ENCODE peak calls at places on chromosomes 16 and 17, in four cellular contexts. G, Z, V and N are unnamed samples. For H3K4me1 and H3K27me3, the result is how much of the 10 kb centered on the place peaks cover.

GRCh38 chr17:80244871-80245509 is 15.7 kb upstream of the RNF213 start:
- DNase-seq in G (no peak), Z (no peak), V (no peak), N (no peak)

GRCh38 chr17:4206945-4207344 is 56.8 kb downstream of the ANKFY1 start:
- DNase-seq in G (no peak), Z (no peak), V (no peak), N (no peak)

GRCh38 chr17:68204736-68205135 is 43.1 kb upstream of the AMZ2 start:
- DNase-seq in G (peak), Z (no peak), V (no peak), N (no peak)

GRCh38 chr17:2695243-2695960 is 16.2 kb downstream of the CLUH start:
- DNase-seq in G (no peak), Z (no peak), V (no peak), N (no peak)

GRCh38 chr17:72075995-72076677 is 44.7 kb upstream of the SOX9 start:
- DNase-seq in G (no peak), Z (no peak), V (peak), N (no peak)

GRCh38 chr16:89187337-89188063 is 12.8 kb downstream of the SLC22A31 start:
- DNase-seq in G (peak), Z (no peak), V (no peak), N (no peak)

GRCh38 chr17:80832266-80832676 is 159.4 kb upstream of the CHMP6 start:
- DNase-seq in G (peak), Z (no peak), V (no peak), N (no peak)

GRCh38 chr16:67847064-67847861 is at the start of gene CENPT:
- DNase-seq in G (peak), Z (no peak), V (peak), N (no peak)

GRCh38 chr17:49557204-49558024 is 18.3 kb upstream of the NXPH3 start:
- DNase-seq in G (no peak), Z (peak), V (peak), N (no peak)

GRCh38 chr17:81865733-81866439 is 5.3 kb downstream of the ARHGDIA start:
- DNase-seq in G (no peak), Z (no peak), V (peak), N (no peak)

GRCh38 chr17:68800731-68801130 is 154.5 kb downstream of the ABCA8 start:
- DNase-seq in G (no peak), Z (no peak), V (no peak), N (no peak)

GRCh38 chr17:2456475-2456874 is 55.2 kb downstream of the METTL16 start:
- DNase-seq in G (no peak), Z (no peak), V (no peak), N (no peak)

GRCh38 chr16:678858-679807 is 1.1 kb upstream of the STUB1 start:
- DNase-seq in G (peak), Z (no peak), V (peak), N (no peak)

GRCh38 chr17:9959377-9959981 is 54.4 kb upstream of the RCVRN start:
- DNase-seq in G (peak), Z (peak), V (peak), N (no peak)

GRCh38 chr16:13307255-13307654 is 405.9 kb downstream of the SHISA9 start:
- DNase-seq in G (no peak), Z (no peak), V (no peak), N (no peak)

GRCh38 chr16:23847938-23848337 is 12.2 kb downstream of the PRKCB start:
- DNase-seq in G (no peak), Z (no peak), V (no peak), N (no peak)

GRCh38 chr16:72073831-72074230 is 10.8 kb downstream of the HPR start:
- DNase-seq in G (no peak), Z (no peak), V (no peak), N (no peak)

GRCh38 chr17:55423535-55423934 is 1.9 kb upstream of the MMD start:
- DNase-seq in G (no peak), Z (no peak), V (no peak), N (no peak)

GRCh38 chr17:35752945-35753764 is at the start of gene GAS2L2:
- DNase-seq in G (no peak), Z (no peak), V (no peak), N (no peak)

GRCh38 chr16:84308120-84308519 is 13.4 kb downstream of the WFDC1 start:
- DNase-seq in G (peak), Z (peak), V (peak), N (no peak)

GRCh38 chr16:56234737-56235136 is 43.4 kb downstream of the GNAO1 start:
- DNase-seq in G (no peak), Z (no peak), V (no peak), N (no peak)

GRCh38 chr16:65097296-65097695 is 24.6 kb downstream of the CDH11 start:
- DNase-seq in G (no peak), Z (no peak), V (no peak), N (no peak)

GRCh38 chr17:79007504-79008381 is 1.8 kb downstream of the CANT1 start:
- DNase-seq in G (peak), Z (no peak), V (no peak), N (no peak)

GRCh38 chr17:30450125-30451027 is 26.8 kb upstream of the GOSR1 start:
- DNase-seq in G (no peak), Z (no peak), V (peak), N (no peak)

GRCh38 chr16:87667946-87668345 is 65.6 kb downstream of the JPH3 start:
- DNase-seq in G (no peak), Z (no peak), V (no peak), N (no peak)

GRCh38 chr17:80899402-80900268 is 92.0 kb upstream of the CHMP6 start:
- DNase-seq in G (peak), Z (peak), V (peak), N (no peak)

GRCh38 chr17:29212681-29213121 is 32.5 kb upstream of the MYO18A start:
- DNase-seq in G (no peak), Z (no peak), V (peak), N (no peak)

GRCh38 chr17:74213897-74214386 is 571 bp downstream of the TTYH2 start:
- DNase-seq in G (no peak), Z (no peak), V (no peak), N (no peak)

GRCh38 chr17:34241062-34241461 is 14.0 kb upstream of the CCL2 start:
- DNase-seq in G (no peak), Z (no peak), V (no peak), N (no peak)

GRCh38 chr17:80427366-80428282 is 12.7 kb downstream of the ENDOV start:
- DNase-seq in G (no peak), Z (no peak), V (no peak), N (no peak)

GRCh38 chr16:84911490-84912216 is 91.9 kb downstream of the CRISPLD2 start:
- DNase-seq in G (no peak), Z (no peak), V (no peak), N (no peak)

GRCh38 chr16:19130852-19131808 is 17.4 kb downstream of the ITPRIPL2 start:
- DNase-seq in G (no peak), Z (no peak), V (no peak), N (no peak)

GRCh38 chr16:88314991-88315542 is 67.7 kb upstream of the ZNF469 start:
- DNase-seq in G (no peak), Z (no peak), V (peak), N (no peak)

GRCh38 chr17:78684026-78684425 is 98.0 kb downstream of the CYTH1 start:
- DNase-seq in G (no peak), Z (no peak), V (no peak), N (no peak)

GRCh38 chr17:5019475-5019956 is 15.7 kb downstream of the SLC52A1 start:
- DNase-seq in G (peak), Z (no peak), V (no peak), N (no peak)

GRCh38 chr17:70288540-70289290 is 119.4 kb downstream of the KCNJ2 start:
- DNase-seq in G (no peak), Z (no peak), V (no peak), N (no peak)

GRCh38 chr17:75240394-75241142 is 20.8 kb downstream of the GGA3 start:
- DNase-seq in G (peak), Z (peak), V (peak), N (no peak)

GRCh38 chr16:89117975-89118289 is 24.3 kb downstream of the ACSF3 start:
- DNase-seq in G (no peak), Z (no peak), V (no peak), N (no peak)

GRCh38 chr16:80936410-80936809 is 70.3 kb downstream of the CMC2 start:
- DNase-seq in G (no peak), Z (no peak), V (no peak), N (no peak)

GRCh38 chr16:48169896-48170295 is 14.1 kb upstream of the ABCC12 start:
- DNase-seq in G (no peak), Z (no peak), V (no peak), N (no peak)
- TF ChIP-seq TCF7L2 in G (no peak), Z (no peak), V (no peak), N (no peak)

GRCh38 chr17:41972571-41973411 is 6.2 kb downstream of the CNP start:
- DNase-seq in G (no peak), Z (no peak), V (no peak), N (no peak)
- H3K4me1 ChIP-seq in G (under half), Z (under half), V (under half), N (under half)

DNA sequence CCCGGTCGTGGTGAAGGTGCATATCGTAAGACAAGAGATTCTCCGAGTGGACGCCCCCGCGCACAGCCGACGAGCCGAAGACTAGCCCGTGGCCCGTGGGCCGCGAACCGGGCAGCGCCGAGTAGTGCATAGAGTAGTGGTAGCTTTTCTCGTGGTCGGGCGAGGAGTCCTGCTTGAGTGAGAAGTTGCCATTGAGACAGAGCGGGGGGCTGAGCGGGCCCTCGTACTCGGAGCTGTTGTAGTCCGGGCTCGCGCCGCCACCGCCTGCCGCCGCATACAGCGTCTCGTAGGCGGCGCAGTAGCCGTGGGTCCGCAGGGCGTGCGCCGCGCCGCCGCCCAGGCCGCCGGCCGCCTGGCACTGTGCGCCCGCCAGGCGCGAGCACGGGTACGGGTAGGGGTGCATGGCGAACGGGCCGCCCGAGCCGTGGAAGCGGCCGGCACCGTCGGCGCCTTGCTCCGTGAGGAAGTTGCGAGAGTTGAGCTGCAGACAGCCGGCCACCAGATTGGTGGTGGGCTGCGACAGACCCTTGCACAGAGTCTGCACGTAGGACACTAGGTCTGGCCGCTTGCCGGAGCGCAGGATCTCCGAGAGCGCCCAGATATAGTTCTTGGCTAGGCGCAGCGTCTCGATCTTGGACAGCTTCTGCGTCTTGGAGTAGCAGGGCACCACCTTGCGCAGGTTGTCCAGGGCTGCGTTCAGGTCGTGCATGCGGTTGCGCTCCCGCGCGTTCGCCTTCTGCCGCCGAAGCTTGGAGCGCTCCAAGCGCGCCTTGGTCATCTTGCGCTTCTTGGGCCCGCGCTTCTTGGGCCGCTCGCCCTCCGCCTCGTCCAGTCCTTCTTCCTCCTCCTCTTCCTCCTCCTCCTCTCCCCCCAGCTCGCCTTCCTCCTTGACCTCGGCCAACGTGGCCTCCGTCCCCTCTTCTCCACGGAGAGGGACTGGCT is 2.0 kb downstream of the NEUROD2 start:
- DNase-seq in G (no peak), Z (no peak), V (no peak), N (no peak)
- H3K27me3 ChIP-seq in G (under half), Z (under half), V (under half), N (under half)

GRCh38 chr17:65556910-65557348 is 4.5 kb downstream of the AXIN2 start:
- DNase-seq in G (no peak), Z (no peak), V (no peak), N (no peak)

GRCh38 chr17:65557349-65558310 is 3.8 kb downstream of the AXIN2 start:
- DNase-seq in G (no peak), Z (peak), V (peak), N (no peak)

GRCh38 chr17:65558311-65558682 is 3.2 kb downstream of the AXIN2 start:
- DNase-seq in G (no peak), Z (no peak), V (no peak), N (no peak)

GRCh38 chr17:65554568-65555223 is 6.8 kb downstream of the AXIN2 start:
- DNase-seq in G (no peak), Z (no peak), V (no peak), N (no peak)

GRCh38 chr17:65556014-65556909 is 5.2 kb downstream of the AXIN2 start:
- DNase-seq in G (peak), Z (peak), V (peak), N (peak)
- TF ChIP-seq TCF7L2 in G (no peak), Z (no peak), V (no peak), N (no peak)

GRCh38 chr17:17836250-17836817 is 452 bp downstream of the SREBF1 start:
- DNase-seq in G (peak), Z (peak), V (peak), N (peak)
- H3K4me1 ChIP-seq in G (half or more), Z (half or more), V (half or more), N (half or more)

DNA sequence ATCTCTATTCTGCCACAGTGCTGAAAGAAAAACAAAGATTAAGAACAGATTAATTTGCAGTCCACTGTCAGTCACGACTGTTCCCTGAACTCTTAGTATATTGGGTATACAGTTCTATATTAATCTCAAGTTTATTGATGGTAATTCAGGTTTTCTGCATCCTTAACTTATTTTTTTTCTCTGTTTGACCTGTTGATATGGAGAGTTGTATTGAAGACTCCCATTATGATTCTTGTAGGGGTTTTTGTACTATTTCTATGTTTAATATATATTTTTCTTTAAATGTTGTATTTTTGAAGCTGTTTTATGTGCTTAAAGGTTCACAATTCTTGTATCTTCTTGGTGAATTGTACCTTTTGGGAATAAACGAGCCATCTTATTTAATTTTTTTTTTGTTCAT is 3.0 kb downstream of the SPECC1 start:
- DNase-seq in G (no peak), Z (no peak), V (no peak), N (no peak)
- H3K27me3 ChIP-seq in G (under half), Z (under half), V (under half), N (under half)

GRCh38 chr16:57711993-57712392 is 17.4 kb downstream of the DRC7 start:
- DNase-seq in G (no peak), Z (no peak), V (no peak), N (no peak)

GRCh38 chr16:57708168-57708567 is 13.6 kb downstream of the DRC7 start:
- DNase-seq in G (no peak), Z (no peak), V (no peak), N (no peak)

GRCh38 chr16:57709663-57710062 is 15.1 kb downstream of the DRC7 start:
- DNase-seq in G (no peak), Z (no peak), V (peak), N (no peak)

GRCh38 chr16:57713596-57713995 is 19.0 kb downstream of the DRC7 start:
- DNase-seq in G (no peak), Z (no peak), V (no peak), N (no peak)

GRCh38 chr16:57711331-57711730 is 16.7 kb downstream of the DRC7 start:
- DNase-seq in G (no peak), Z (no peak), V (no peak), N (no peak)
- TF ChIP-seq TCF7L2 in G (no peak), Z (no peak), V (no peak), N (no peak)

GRCh38 chr17:76530489-76530814 is 7.1 kb downstream of the CYGB start:
- DNase-seq in G (no peak), Z (no peak), V (no peak), N (no peak)

GRCh38 chr17:76532072-76532651 is 5.3 kb downstream of the CYGB start:
- DNase-seq in G (no peak), Z (no peak), V (peak), N (no peak)

GRCh38 chr17:76531501-76532038 is 5.9 kb downstream of the CYGB start:
- DNase-seq in G (no peak), Z (no peak), V (no peak), N (no peak)

GRCh38 chr17:76529643-76530488 is 7.6 kb downstream of the CYGB start:
- DNase-seq in G (peak), Z (no peak), V (peak), N (no peak)

DNA sequence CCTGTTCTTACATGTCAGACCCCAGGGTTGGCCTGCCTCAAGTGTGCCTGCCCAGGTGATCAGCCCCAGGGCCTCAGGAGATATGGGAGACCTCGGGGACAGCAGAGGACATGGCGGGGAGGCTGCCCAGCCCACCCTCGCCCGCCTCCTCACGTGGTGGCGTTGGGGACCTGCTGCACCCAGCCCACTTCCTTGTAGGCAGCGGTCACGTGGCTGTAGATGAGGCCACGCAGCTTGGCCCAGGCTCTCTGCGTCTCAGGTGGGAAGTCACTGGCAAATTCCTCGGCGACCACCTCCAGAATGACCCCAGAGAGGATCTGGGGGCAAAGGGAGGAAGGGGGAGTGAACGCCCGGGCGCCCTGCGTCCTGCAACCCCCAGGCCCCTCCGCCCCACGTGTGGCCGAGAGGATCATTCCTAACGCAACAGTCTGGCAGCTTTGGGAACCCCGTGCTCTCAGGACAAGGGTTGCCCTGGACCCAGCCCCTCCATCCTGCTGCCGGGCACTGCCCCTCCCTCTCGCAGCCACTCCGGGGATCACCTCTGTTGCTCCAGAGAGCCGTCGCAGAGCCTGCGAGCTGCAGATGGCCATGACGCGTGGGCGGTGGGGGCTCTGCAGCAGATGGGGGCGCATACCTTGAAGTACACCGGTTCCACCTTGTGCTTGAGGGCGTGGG is 6.5 kb downstream of the CYGB start:
- DNase-seq in G (peak), Z (no peak), V (no peak), N (no peak)
- H3K4me1 ChIP-seq in G (half or more), Z (under half), V (half or more), N (under half)

GRCh38 chr17:48180842-48181241 is 73.3 kb downstream of the SNX11 start:
- DNase-seq in G (no peak), Z (no peak), V (no peak), N (no peak)

GRCh38 chr17:48187867-48188608 is 80.5 kb downstream of the SNX11 start:
- DNase-seq in G (no peak), Z (no peak), V (no peak), N (no peak)

GRCh38 chr17:48179071-48179945 is 71.7 kb downstream of the SNX11 start:
- DNase-seq in G (no peak), Z (no peak), V (no peak), N (no peak)

GRCh38 chr17:48181653-48182052 is 74.1 kb downstream of the SNX11 start:
- DNase-seq in G (no peak), Z (peak), V (no peak), N (no peak)

DNA sequence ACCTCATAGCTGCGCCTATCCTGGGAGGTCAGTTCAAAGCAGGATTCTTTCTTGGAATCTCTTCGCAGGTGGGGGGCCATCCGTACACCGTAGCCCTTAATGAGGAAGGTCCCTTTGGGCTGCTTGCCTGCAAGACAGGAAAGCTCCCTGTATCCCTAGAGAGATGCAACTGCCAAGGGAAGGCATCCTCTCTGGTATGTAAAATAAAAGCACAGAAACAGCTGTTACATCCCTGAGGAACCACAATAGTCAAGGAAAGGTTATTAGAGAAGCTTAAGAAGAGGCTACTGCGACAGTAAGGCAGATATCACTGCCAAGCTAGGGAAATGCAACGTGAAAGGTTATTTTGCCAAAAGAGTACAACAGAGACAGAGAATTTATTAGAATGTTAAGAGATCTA is 77.2 kb downstream of the SNX11 start:
- DNase-seq in G (no peak), Z (no peak), V (no peak), N (no peak)
- H3K27me3 ChIP-seq in G (under half), Z (under half), V (under half), N (under half)